ENCODE peak calls at places on chromosomes 1 and 21, in ten cellular contexts. K is suprapubic skin, Z is H54, C is Calu3, R is Peyer's patch, A is nephron progenitor cell, P is stromal cell of bone marrow, M is left ventricle myocardium superior, N is NCI-H524, J is amniotic stem cell. E is an unnamed sample.

GRCh38 chr1:29624320-29624719 is 388.0 kb downstream of the PTPRU start:
- DNase-seq in K (no peak), P (no peak), J (no peak), A (no peak), N (no peak), R (no peak), Z (no peak), M (no peak), C (no peak), E (no peak)

GRCh38 chr1:39761016-39761415 is 10.1 kb downstream of the OXCT2 start:
- DNase-seq in R (no peak), P (no peak), J (no peak), M (no peak), C (no peak), N (no peak), A (no peak), K (no peak), Z (no peak), E (no peak)

GRCh38 chr1:60878323-60878722 is 204.0 kb upstream of the NFIA start:
- DNase-seq in N (no peak), J (no peak), P (no peak), K (no peak), M (no peak), A (no peak), Z (no peak), C (no peak), R (no peak), E (no peak)

GRCh38 chr1:30638811-30639210 is 84.6 kb downstream of the MATN1 start:
- DNase-seq in J (no peak), R (no peak), P (no peak), C (no peak), N (no peak), M (peak; percentile 41), A (no peak), K (no peak), Z (no peak), E (no peak)

GRCh38 chr1:83053446-83053845 is 945.5 kb downstream of the TTLL7 start:
- DNase-seq in R (no peak), N (no peak), P (no peak), C (no peak), Z (no peak), K (no peak), M (no peak), A (no peak), J (no peak), E (no peak)

GRCh38 chr1:81430955-81431646 is 369.6 kb upstream of the ADGRL2 start:
- DNase-seq in N (no peak), A (no peak), J (no peak), M (no peak), K (no peak), Z (no peak), P (no peak), R (no peak), C (no peak), E (no peak)

GRCh38 chr1:39076127-39076798 is 50.1 kb downstream of the NDUFS5 start:
- DNase-seq in Z (peak; percentile 66), A (no peak), R (no peak), N (no peak), K (no peak), M (peak; percentile 87), C (no peak), J (no peak), P (peak; percentile 47), E (no peak)

GRCh38 chr1:213649373-213649772 is 338.4 kb upstream of the PROX1 start:
- DNase-seq in C (no peak), R (no peak), K (no peak), Z (no peak), J (no peak), N (no peak), P (no peak), A (no peak), M (no peak), E (no peak)

GRCh38 chr1:230753586-230754251 is 6.5 kb downstream of the CAPN9 start:
- DNase-seq in Z (no peak), P (no peak), K (peak; percentile 74), R (no peak), C (peak; percentile 32), N (peak; percentile 58), J (no peak), A (peak; percentile 59), M (peak; percentile 60), E (peak; percentile 3)

GRCh38 chr1:71987210-71987609 is 295.1 kb downstream of the NEGR1 start:
- DNase-seq in P (no peak), Z (no peak), R (no peak), C (no peak), M (no peak), K (no peak), J (no peak), A (no peak), N (no peak), E (no peak)

GRCh38 chr21:39911286-39911685 is 44.0 kb downstream of the PCP4 start:
- DNase-seq in J (no peak), P (no peak), C (peak; percentile 21), K (no peak), N (peak; percentile 40), Z (no peak), R (no peak), M (no peak), A (no peak), E (no peak)

GRCh38 chr1:18217398-18218043 is 109.9 kb downstream of the IGSF21 start:
- DNase-seq in A (peak; percentile 27), N (peak; percentile 61), R (no peak), P (no peak), C (peak; percentile 17), M (no peak), J (no peak), Z (peak; percentile 30), K (no peak), E (peak; percentile 31)

GRCh38 chr1:12610305-12610935 is 7.6 kb downstream of the DHRS3 start:
- DNase-seq in A (no peak), P (no peak), C (no peak), N (no peak), K (no peak), M (no peak), R (no peak), Z (no peak), J (no peak), E (no peak)

GRCh38 chr1:189929501-189930099 is 548.1 kb downstream of the BRINP3 start:
- DNase-seq in Z (no peak), A (no peak), C (peak; percentile 12), K (no peak), M (no peak), N (no peak), J (no peak), R (no peak), P (no peak), E (no peak)

GRCh38 chr1:183291216-183291762 is 105.2 kb downstream of the LAMC2 start:
- DNase-seq in Z (no peak), K (no peak), J (no peak), N (no peak), R (no peak), P (no peak), M (no peak), C (no peak), A (no peak), E (no peak)

GRCh38 chr1:37038703-37039093 is 4.4 kb upstream of the GRIK3 start:
- DNase-seq in N (no peak), C (no peak), K (no peak), R (no peak), M (no peak), Z (no peak), A (no peak), P (no peak), J (no peak), E (no peak)

GRCh38 chr1:178629549-178630154 is 95.4 kb upstream of the RALGPS2 start:
- DNase-seq in R (no peak), J (no peak), N (no peak), P (no peak), Z (no peak), K (no peak), M (no peak), C (no peak), A (no peak), E (no peak)

GRCh38 chr1:15430787-15431570 is 7.3 kb upstream of the CTRC start:
- DNase-seq in J (no peak), P (no peak), A (peak; percentile 93), K (no peak), C (peak; percentile 74), N (peak; percentile 54), M (peak; percentile 83), R (peak; percentile 62), Z (no peak), E (no peak)

E was measured in HCT116.